ENCODE peak calls at places on chromosomes 13 and 19, in four cellular contexts. T is heart right ventricle, D is left ventricle myocardium inferior, W is upper lobe of right lung. Z is an unnamed sample.

GRCh38 chr19:29855771-29856510 is 44.1 kb downstream of the CCNE1 start:
- DNase-seq in T (no peak), D (no peak), W (peak), Z (no peak)

GRCh38 chr19:7287716-7288115 is 6.5 kb downstream of the INSR start:
- DNase-seq in T (no peak), D (no peak), W (no peak), Z (peak)

GRCh38 chr13:94188173-94188869 is 291.2 kb downstream of the DCT start:
- DNase-seq in T (no peak), D (no peak), W (no peak), Z (no peak)

GRCh38 chr13:31322702-31323101 is 122.9 kb downstream of the B3GLCT start:
- DNase-seq in T (no peak), D (no peak), W (no peak), Z (no peak)

GRCh38 chr13:109135018-109135417 is 505.6 kb downstream of the MYO16 start:
- DNase-seq in T (no peak), D (no peak), W (no peak), Z (no peak)

GRCh38 chr13:27607125-27607524 is 13.2 kb downstream of the LNX2 start:
- DNase-seq in T (peak), D (no peak), W (no peak), Z (peak)

GRCh38 chr19:1175020-1175419 is 952 bp upstream of the SBNO2 start:
- DNase-seq in T (no peak), D (no peak), W (no peak), Z (no peak)

GRCh38 chr19:54383330-54383729 is 18.6 kb upstream of the LAIR1 start:
- DNase-seq in T (no peak), D (no peak), W (no peak), Z (no peak)

GRCh38 chr13:104823071-104823470 is 1712.4 kb downstream of the EFNB2 start:
- DNase-seq in T (no peak), D (no peak), W (no peak), Z (no peak)

GRCh38 chr19:57165846-57166245 is 1.4 kb downstream of the DUXA start:
- DNase-seq in T (no peak), D (no peak), W (no peak), Z (no peak)

GRCh38 chr13:49441846-49442245 is 2.0 kb downstream of the CAB39L start:
- DNase-seq in T (no peak), D (no peak), W (no peak), Z (no peak)

GRCh38 chr13:36421447-36421846 is 10.8 kb upstream of the CCNA1 start:
- DNase-seq in T (no peak), D (no peak), W (no peak), Z (no peak)

DNA sequence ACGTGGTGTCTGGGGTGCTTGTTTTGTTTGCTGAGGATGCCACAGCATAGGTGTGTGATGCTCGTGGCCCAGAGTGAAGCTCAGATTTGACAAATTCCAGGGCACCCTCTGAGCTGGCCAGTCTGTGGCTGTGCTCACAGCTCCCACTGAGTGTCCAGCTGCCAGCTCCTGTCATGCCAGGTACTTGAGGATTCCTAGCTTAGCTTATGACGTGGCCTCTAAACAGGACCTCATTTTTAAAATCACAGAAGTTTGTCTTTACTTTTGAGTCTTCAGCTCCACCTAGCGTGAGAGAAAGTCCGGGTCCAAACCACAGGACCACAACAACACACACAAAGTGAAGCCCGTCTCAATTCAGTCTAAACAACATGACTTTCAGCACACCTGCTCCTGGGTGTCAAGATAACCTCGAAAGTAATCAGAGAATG is 117.3 kb downstream of the RAB20 start:
- DNase-seq in T (no peak), D (peak), W (no peak), Z (no peak)
- TF ChIP-seq CTCF in T (no peak), D (peak), W (peak), Z (peak)

GRCh38 chr19:11423164-11423803 is 4.2 kb upstream of the RGL3 start:
- DNase-seq in T (no peak), D (no peak), W (no peak), Z (no peak)

GRCh38 chr19:11421607-11422098 is 2.5 kb upstream of the RGL3 start:
- DNase-seq in T (peak), D (peak), W (peak), Z (no peak)

GRCh38 chr19:11420429-11420893 is 1.3 kb upstream of the RGL3 start:
- DNase-seq in T (peak), D (peak), W (no peak), Z (no peak)

GRCh38 chr19:11422163-11423068 is 3.3 kb upstream of the RGL3 start:
- DNase-seq in T (peak), D (peak), W (peak), Z (no peak)

GRCh38 chr19:11420894-11421606 is 1.9 kb upstream of the RGL3 start:
- DNase-seq in T (peak), D (peak), W (no peak), Z (no peak)
- H3K4me3 ChIP-seq in T (peak), D (peak), W (peak), Z (peak)

GRCh38 chr13:99606322-99607089 is 105.2 kb downstream of the TM9SF2 start:
- DNase-seq in T (peak), D (peak), W (peak), Z (no peak)

GRCh38 chr13:99601535-99601934 is 100.3 kb downstream of the TM9SF2 start:
- DNase-seq in T (no peak), D (no peak), W (no peak), Z (no peak)

GRCh38 chr13:99608345-99608744 is 107.1 kb downstream of the TM9SF2 start:
- DNase-seq in T (no peak), D (no peak), W (no peak), Z (no peak)

GRCh38 chr13:99604636-99605035 is 103.4 kb downstream of the TM9SF2 start:
- DNase-seq in T (no peak), D (no peak), W (no peak), Z (no peak)

GRCh38 chr13:99605417-99606321 is 104.4 kb downstream of the TM9SF2 start:
- DNase-seq in T (peak), D (peak), W (peak), Z (peak)
- TF ChIP-seq CTCF in T (no peak), D (peak), W (peak), Z (peak)

DNA sequence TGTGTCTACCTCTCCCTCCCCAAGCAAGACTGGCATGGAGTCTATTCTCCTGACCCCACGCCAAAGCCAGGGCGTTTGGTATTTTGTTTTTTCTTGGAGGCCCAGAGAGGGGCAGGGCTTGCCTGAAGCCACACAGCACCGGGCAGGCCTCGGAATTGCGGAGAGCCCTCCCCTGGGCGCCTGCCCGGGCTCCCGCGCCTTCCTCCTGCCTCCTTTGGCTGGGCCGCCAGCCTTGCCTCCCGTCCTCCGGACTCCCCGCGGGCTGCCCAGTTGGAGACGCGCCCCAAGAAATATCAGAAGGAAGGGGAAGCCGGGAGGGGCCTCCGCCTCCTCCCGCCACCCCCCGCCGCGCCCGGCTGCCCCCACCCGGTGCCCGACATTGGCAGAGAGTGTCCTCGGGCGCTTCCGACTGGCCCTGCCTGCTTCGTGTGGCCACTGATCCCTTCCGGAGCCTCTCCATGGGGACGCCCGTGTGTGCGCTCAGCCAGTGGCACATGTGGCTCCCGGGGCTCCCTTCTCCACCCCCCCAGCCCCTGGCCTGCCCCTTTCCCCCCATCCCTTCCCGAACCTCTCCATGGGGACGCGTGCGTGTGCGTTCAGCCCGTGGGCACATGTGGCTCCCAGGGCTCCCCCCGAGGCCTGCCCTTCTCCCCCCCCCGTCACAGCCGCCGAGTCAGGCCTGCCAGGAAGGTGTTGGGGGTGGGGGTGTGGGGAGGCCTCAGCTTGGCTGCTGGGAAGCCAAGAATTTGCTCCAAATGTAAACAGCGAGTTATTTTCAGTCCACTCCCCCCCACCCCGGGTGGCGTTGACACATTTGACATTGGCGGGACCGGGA is 37.3 kb downstream of the NFIC start:
- DNase-seq in T (peak), D (peak), W (peak), Z (no peak)
- H3K4me3 ChIP-seq in T (peak), D (peak), W (peak), Z (peak)

GRCh38 chr19:58575183-58576041 is 2.3 kb upstream of the MZF1 start:
- DNase-seq in T (peak), D (peak), W (peak), Z (peak)
- TF ChIP-seq CTCF in T (no peak), D (peak), W (no peak), Z (no peak)

GRCh38 chr19:4233282-4233853 is 4.0 kb downstream of the EBI3 start:
- DNase-seq in T (no peak), D (peak), W (peak), Z (no peak)
- H3K4me3 ChIP-seq in T (no peak), D (no peak), W (no peak), Z (no peak)

DNA sequence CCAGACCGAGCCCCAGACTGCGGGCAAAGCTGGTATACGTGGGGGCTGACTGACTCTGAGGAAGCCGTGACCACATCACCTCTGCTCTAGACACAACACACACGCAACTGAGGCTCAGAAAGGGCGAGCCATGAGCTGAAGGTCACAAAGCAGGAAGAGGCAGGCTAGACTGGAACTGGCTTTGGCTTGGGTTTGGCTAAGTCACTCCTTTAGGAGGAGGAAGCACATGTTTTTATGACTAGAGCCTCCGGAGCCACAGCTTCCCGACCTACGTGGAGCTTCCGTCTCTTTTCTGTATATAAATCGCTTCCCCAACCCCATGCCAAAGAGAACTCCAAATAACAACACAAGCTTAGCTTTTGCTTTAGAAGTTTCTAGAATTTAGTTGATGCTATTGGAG is 48.0 kb downstream of the RFX2 start:
- DNase-seq in T (peak), D (no peak), W (peak), Z (no peak)
- TF ChIP-seq CTCF in T (no peak), D (no peak), W (no peak), Z (no peak)

Z was measured in epithelial cell of proximal tubule.